ENCODE peak calls at places on chromosome 7, in seven cellular contexts. Z, V, U, D, X, K and M are unnamed samples.

GRCh38 chr7:90445633-90446032 is 23.8 kb upstream of the PTTG1IP2 start:
- DNase-seq in X (no peak), V (no peak), D (no peak), U (no peak), Z (no peak), K (no peak), M (no peak)

GRCh38 chr7:24566274-24566673 is 7.0 kb upstream of the PALS2 start:
- DNase-seq in X (no peak), K (no peak), D (no peak), U (no peak), Z (no peak), V (no peak), M (no peak)

GRCh38 chr7:127582361-127582760 is 3.0 kb downstream of the GCC1 start:
- DNase-seq in X (no peak), D (no peak), Z (no peak), V (no peak), K (no peak), U (no peak), M (no peak)

GRCh38 chr7:14196555-14196954 is 207.1 kb upstream of the ETV1 start:
- DNase-seq in V (no peak), X (no peak), Z (no peak), D (no peak), U (no peak), K (no peak), M (no peak)

GRCh38 chr7:107966701-107967100 is 36.3 kb downstream of the LAMB1 start:
- DNase-seq in Z (no peak), U (no peak), D (peak), V (no peak), K (no peak), X (no peak), M (no peak)

GRCh38 chr7:19020711-19021110 is 96.7 kb downstream of the TWIST1 start:
- DNase-seq in Z (no peak), X (no peak), D (no peak), V (no peak), K (no peak), U (no peak), M (no peak)

GRCh38 chr7:154472332-154472731 is 420.1 kb downstream of the DPP6 start:
- DNase-seq in Z (no peak), V (no peak), X (no peak), U (no peak), D (no peak), K (no peak), M (no peak)

GRCh38 chr7:35702541-35702940 is 7.6 kb upstream of the HERPUD2 start:
- DNase-seq in X (no peak), D (no peak), V (no peak), K (no peak), U (no peak), Z (no peak), M (no peak)

GRCh38 chr7:140190588-140190987 is 13.8 kb upstream of the KDM7A start:
- DNase-seq in D (no peak), X (no peak), V (peak), U (no peak), K (no peak), Z (no peak), M (no peak)

GRCh38 chr7:88132725-88133124 is 87.1 kb downstream of the SRI start:
- DNase-seq in D (no peak), X (no peak), V (no peak), U (no peak), Z (no peak), K (no peak), M (no peak)

GRCh38 chr7:118298771-118299170 is 74.3 kb downstream of the ANKRD7 start:
- DNase-seq in Z (no peak), X (no peak), D (no peak), V (no peak), U (no peak), K (no peak), M (no peak)

GRCh38 chr7:28179081-28180030 is 1.2 kb downstream of the JAZF1 start:
- DNase-seq in D (peak), U (peak), Z (peak), V (peak), X (peak), K (no peak), M (peak)

GRCh38 chr7:75669579-75669978 is 69.2 kb downstream of the HIP1 start:
- DNase-seq in U (no peak), K (no peak), Z (no peak), X (no peak), D (no peak), V (no peak), M (no peak)

GRCh38 chr7:83476501-83476900 is 172.4 kb downstream of the SEMA3E start:
- DNase-seq in V (no peak), K (no peak), Z (no peak), X (no peak), U (no peak), D (no peak), M (no peak)

GRCh38 chr7:157278791-157279678 is 57.8 kb upstream of the DNAJB6 start:
- DNase-seq in U (no peak), V (no peak), X (no peak), Z (no peak), K (no peak), D (peak), M (no peak)

GRCh38 chr7:159010951-159011820 is 133.5 kb downstream of the VIPR2 start:
- DNase-seq in X (no peak), K (no peak), D (no peak), U (no peak), V (no peak), Z (no peak), M (no peak)

GRCh38 chr7:37784015-37784414 is 64.4 kb upstream of the NME8 start:
- DNase-seq in V (no peak), K (no peak), X (peak), D (no peak), U (no peak), Z (no peak), M (no peak)

GRCh38 chr7:46034056-46034768 is 113.1 kb upstream of the IGFBP3 start:
- DNase-seq in D (no peak), Z (no peak), U (no peak), K (no peak), V (no peak), X (no peak), M (no peak)

GRCh38 chr7:159109092-159110035 is 35.3 kb downstream of the VIPR2 start:
- DNase-seq in V (no peak), U (no peak), X (no peak), Z (no peak), K (no peak), D (peak), M (no peak)

GRCh38 chr7:50556247-50556976 is 8.8 kb downstream of the DDC start:
- DNase-seq in Z (no peak), K (no peak), U (no peak), V (no peak), D (no peak), X (no peak), M (no peak)

GRCh38 chr7:75611557-75612178 is 119.5 kb downstream of the SPDYE5 start:
- DNase-seq in V (no peak), Z (no peak), K (no peak), X (no peak), D (peak), U (peak), M (no peak)

GRCh38 chr7:55019691-55020480 is 1.1 kb downstream of the EGFR start:
- DNase-seq in U (no peak), K (no peak), X (no peak), Z (no peak), D (no peak), V (no peak), M (no peak)